ENCODE peak calls at places on chromosomes 4 and X, in ten cellular contexts. Y is body of pancreas, B is cardiac muscle cell, I is AG09309, E is fibroblast of lung, T is HFF-Myc, V is trophoblast cell, W is transverse colon, J is HL-60, Z is left lung. Q is an unnamed sample.

GRCh38 chr4:85475631-85476233 is 782 bp downstream of the ARHGAP24 start:
- DNase-seq in Y (peak; percentile 42), B (peak; percentile 67), I (no peak), E (no peak), T (no peak), V (peak; percentile 52), W (no peak), J (peak; percentile 11), Z (peak; percentile 81), Q (peak; percentile 33)

GRCh38 chrX:47361538-47362511 is 8.6 kb upstream of the ZNF157 start:
- DNase-seq in Y (peak; percentile 45), B (peak; percentile 97), I (peak; percentile 79), E (peak; percentile 98), T (peak; percentile 80), V (peak; percentile 66), W (peak; percentile 69), J (no peak), Z (no peak), Q (peak; percentile 95)

GRCh38 chr4:92307886-92308285 is 4.1 kb downstream of the GRID2 start:
- DNase-seq in Y (no peak), B (no peak), I (no peak), E (no peak), T (no peak), V (no peak), W (no peak), J (no peak), Z (no peak), Q (no peak)

GRCh38 chr4:174631901-174632758 is 109.8 kb upstream of the HPGD start:
- DNase-seq in Y (no peak), B (peak; percentile 68), I (peak; percentile 3), E (peak; percentile 33), T (peak; percentile 20), V (peak; percentile 81), W (no peak), J (peak; percentile 33), Z (no peak), Q (peak; percentile 58)

GRCh38 chr4:93199492-93199891 is 629.1 kb upstream of the ATOH1 start:
- DNase-seq in Y (no peak), B (peak; percentile 67), I (no peak), E (peak; percentile 31), T (peak; percentile 9), V (peak; percentile 77), W (no peak), J (peak; percentile 3), Z (no peak), Q (peak; percentile 61)

GRCh38 chr4:89868999-89869589 is 25.6 kb upstream of the MMRN1 start:
- DNase-seq in Y (no peak), B (peak; percentile 27), I (no peak), E (no peak), T (no peak), V (peak; percentile 34), W (no peak), J (no peak), Z (no peak), Q (peak; percentile 21)

GRCh38 chr4:126701756-126702155 is 931.0 kb upstream of the INTU start:
- DNase-seq in Y (no peak), B (peak; percentile 10), I (peak; percentile 33), E (peak; percentile 91), T (no peak), V (no peak), W (no peak), J (no peak), Z (no peak), Q (peak; percentile 70)

GRCh38 chr4:39353478-39354177 is 12.5 kb downstream of the RFC1 start:
- DNase-seq in Y (no peak), B (peak; percentile 89), I (peak; percentile 5), E (peak; percentile 49), T (peak; percentile 29), V (peak; percentile 17), W (no peak), J (peak; percentile 62), Z (no peak), Q (peak; percentile 57)

GRCh38 chrX:140664939-140665338 is 44.6 kb upstream of the LINC00632 start:
- DNase-seq in Y (no peak), B (peak; percentile 41), I (no peak), E (peak; percentile 26), T (no peak), V (peak; percentile 36), W (no peak), J (no peak), Z (no peak), Q (peak; percentile 19)

GRCh38 chr4:113325876-113326615 is 276.6 kb downstream of the ANK2 start:
- DNase-seq in Y (no peak), B (no peak), I (no peak), E (no peak), T (no peak), V (no peak), W (no peak), J (no peak), Z (no peak), Q (no peak)

GRCh38 chrX:44012484-44013096 is 39.4 kb upstream of the NDP start:
- DNase-seq in Y (peak; percentile 9), B (peak; percentile 50), I (peak; percentile 57), E (peak; percentile 86), T (no peak), V (peak; percentile 21), W (peak; percentile 9), J (peak; percentile 88), Z (peak; percentile 63), Q (peak; percentile 77)

GRCh38 chr4:38717604-38718003 is 53.6 kb downstream of the KLF3 start:
- DNase-seq in Y (no peak), B (peak; percentile 24), I (peak; percentile 24), E (peak; percentile 30), T (no peak), V (no peak), W (no peak), J (no peak), Z (no peak), Q (no peak)

GRCh38 chrX:26597981-26598380 is 382.0 kb downstream of the MAGEB5 start:
- DNase-seq in Y (no peak), B (no peak), I (no peak), E (no peak), T (no peak), V (peak; percentile 20), W (no peak), J (no peak), Z (no peak), Q (peak; percentile 6)

GRCh38 chrX:108285361-108285760 is 152.9 kb downstream of the COL4A6 start:
- DNase-seq in Y (no peak), B (peak; percentile 23), I (no peak), E (no peak), T (no peak), V (no peak), W (no peak), J (no peak), Z (no peak), Q (no peak)

GRCh38 chr4:165872443-165873297 is at the start of gene TLL1:
- DNase-seq in Y (peak; percentile 19), B (peak; percentile 55), I (no peak), E (peak; percentile 31), T (no peak), V (peak; percentile 26), W (no peak), J (no peak), Z (no peak), Q (peak; percentile 38)

GRCh38 chr4:32147446-32148064 is 1427.4 kb downstream of the PCDH7 start:
- DNase-seq in Y (no peak), B (no peak), I (no peak), E (no peak), T (no peak), V (no peak), W (no peak), J (no peak), Z (no peak), Q (no peak)
- H3K4me3 ChIP-seq in Y (no peak overlapping the region), B (no peak overlapping the region), I (no peak overlapping the region), E (no peak overlapping the region), T (no peak overlapping the region), V (no peak overlapping the region), W (no peak overlapping the region), J (no peak overlapping the region), Z (no peak overlapping the region), Q (no peak overlapping the region)

GRCh38 chr4:16032871-16033505 is 50.8 kb downstream of the PROM1 start:
- DNase-seq in Y (no peak), B (no peak), I (no peak), E (peak; percentile 75), T (no peak), V (peak; percentile 42), W (no peak), J (no peak), Z (no peak), Q (no peak)

GRCh38 chr4:16029886-16030285 is 53.9 kb downstream of the PROM1 start:
- DNase-seq in Y (no peak), B (no peak), I (no peak), E (no peak), T (no peak), V (peak; percentile 33), W (no peak), J (no peak), Z (no peak), Q (no peak)

GRCh38 chr4:16031554-16032381 is 52.1 kb downstream of the PROM1 start:
- DNase-seq in Y (no peak), B (no peak), I (no peak), E (no peak), T (no peak), V (no peak), W (no peak), J (no peak), Z (no peak), Q (no peak)

GRCh38 chr4:16034010-16034829 is 49.6 kb downstream of the PROM1 start:
- DNase-seq in Y (no peak), B (peak; percentile 14), I (no peak), E (peak; percentile 74), T (no peak), V (no peak), W (no peak), J (no peak), Z (no peak), Q (no peak)

DNA sequence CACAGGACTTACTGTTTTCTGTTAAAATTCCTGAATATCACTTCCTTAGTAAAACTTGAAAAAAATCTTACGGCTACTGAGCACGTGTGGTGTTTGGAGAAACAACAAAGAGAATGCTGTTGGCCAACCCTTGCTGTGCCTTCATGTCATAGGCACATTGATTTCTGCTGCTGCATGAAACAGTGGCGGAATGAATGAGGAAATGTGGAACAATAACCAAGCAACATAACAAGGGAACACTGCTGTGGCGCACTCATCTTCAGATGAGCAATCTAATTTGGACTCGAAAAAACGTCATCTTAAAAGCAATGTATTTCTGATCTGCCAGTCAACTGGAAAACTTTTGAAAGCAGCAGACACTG is 51.5 kb downstream of the PROM1 start:
- DNase-seq in Y (no peak), B (no peak), I (no peak), E (peak; percentile 17), T (no peak), V (no peak), W (no peak), J (no peak), Z (no peak), Q (no peak)
- H3K4me3 ChIP-seq in Y (no peak overlapping the region), B (no peak overlapping the region), I (no peak overlapping the region), E (no peak overlapping the region), T (no peak overlapping the region), V (no peak overlapping the region), W (no peak overlapping the region), J (no peak overlapping the region), Z (no peak overlapping the region), Q (no peak overlapping the region)

GRCh38 chr4:25172964-25173917 is 13.0 kb upstream of the SEPSECS start:
- DNase-seq in Y (no peak), B (peak; percentile 96), I (peak; percentile 99), E (peak; percentile 100), T (peak; percentile 96), V (peak; percentile 92), W (no peak), J (peak; percentile 70), Z (no peak), Q (peak; percentile 98)
- H3K4me3 ChIP-seq in Y (no peak overlapping the region), B (no peak overlapping the region), I (no peak overlapping the region), E (no peak overlapping the region), T (peak overlapping the region; percentile 1), V (no peak overlapping the region), W (no peak overlapping the region), J (no peak overlapping the region), Z (no peak overlapping the region), Q (no peak overlapping the region)

GRCh38 chr4:20301161-20301560 is 49.5 kb downstream of the SLIT2 start:
- DNase-seq in Y (no peak), B (peak; percentile 35), I (no peak), E (no peak), T (no peak), V (peak; percentile 27), W (no peak), J (no peak), Z (no peak), Q (no peak)
- H3K4me3 ChIP-seq in Y (no peak overlapping the region), B (no peak overlapping the region), I (no peak overlapping the region), E (no peak overlapping the region), T (no peak overlapping the region), V (no peak overlapping the region), W (no peak overlapping the region), J (no peak overlapping the region), Z (no peak overlapping the region), Q (no peak overlapping the region)

Q was measured in astrocyte of the spinal cord.